ENCODE peak calls at places on chromosomes 13 and 19, in four cellular contexts. One of them, this sample, is unnamed.

GRCh38 chr19:17706750-17707181 is 12.5 kb upstream of the MAP1S start:
- DNase-seq in endothelial cell: no peak
- DNase-seq in stimulated activated CD4-positive, alpha-beta T cell treated with anti-CD3 and anti-CD28 coated beads, Interleukin-12 subunit alpha, Interleukin-12 subunit beta, amount 100 ng/mL, for 24 hours: no peak
- DNase-seq in kidney tubule cell: peak; percentile 34
- DNase-seq in this sample: no peak

GRCh38 chr19:19597809-19598306 is 20.6 kb downstream of the PBX4 start:
- DNase-seq in kidney tubule cell: peak; percentile 31
- DNase-seq in endothelial cell: no peak
- DNase-seq in stimulated activated CD4-positive, alpha-beta T cell treated with anti-CD3 and anti-CD28 coated beads, Interleukin-12 subunit alpha, Interleukin-12 subunit beta, amount 100 ng/mL, for 24 hours: no peak
- DNase-seq in this sample: peak; percentile 53

GRCh38 chr19:35774274-35775045 is 904 bp upstream of the ARHGAP33 start:
- DNase-seq in kidney tubule cell: no peak
- DNase-seq in stimulated activated CD4-positive, alpha-beta T cell treated with anti-CD3 and anti-CD28 coated beads, Interleukin-12 subunit alpha, Interleukin-12 subunit beta, amount 100 ng/mL, for 24 hours: no peak
- DNase-seq in endothelial cell: no peak
- DNase-seq in this sample: no peak

GRCh38 chr19:19655641-19656343 is 7.7 kb downstream of the ATP13A1 start:
- DNase-seq in kidney tubule cell: no peak
- DNase-seq in endothelial cell: no peak
- DNase-seq in stimulated activated CD4-positive, alpha-beta T cell treated with anti-CD3 and anti-CD28 coated beads, Interleukin-12 subunit alpha, Interleukin-12 subunit beta, amount 100 ng/mL, for 24 hours: no peak
- DNase-seq in this sample: no peak

GRCh38 chr19:14138576-14139265 is 2.3 kb upstream of the ASF1B start:
- DNase-seq in kidney tubule cell: peak; percentile 22
- DNase-seq in endothelial cell: no peak
- DNase-seq in stimulated activated CD4-positive, alpha-beta T cell treated with anti-CD3 and anti-CD28 coated beads, Interleukin-12 subunit alpha, Interleukin-12 subunit beta, amount 100 ng/mL, for 24 hours: no peak
- DNase-seq in this sample: no peak

GRCh38 chr19:53772943-53773342 is 51.2 kb downstream of the NLRP12 start:
- DNase-seq in kidney tubule cell: peak; percentile 48
- DNase-seq in stimulated activated CD4-positive, alpha-beta T cell treated with anti-CD3 and anti-CD28 coated beads, Interleukin-12 subunit alpha, Interleukin-12 subunit beta, amount 100 ng/mL, for 24 hours: peak; percentile 31
- DNase-seq in endothelial cell: peak; percentile 67
- DNase-seq in this sample: no peak

GRCh38 chr13:29924482-29924884 is 74.1 kb upstream of the UBL3 start:
- DNase-seq in endothelial cell: no peak
- DNase-seq in stimulated activated CD4-positive, alpha-beta T cell treated with anti-CD3 and anti-CD28 coated beads, Interleukin-12 subunit alpha, Interleukin-12 subunit beta, amount 100 ng/mL, for 24 hours: no peak
- DNase-seq in kidney tubule cell: peak; percentile 98
- DNase-seq in this sample: no peak

GRCh38 chr19:55503447-55504251 is 15.4 kb downstream of the SSC5D start:
- DNase-seq in stimulated activated CD4-positive, alpha-beta T cell treated with anti-CD3 and anti-CD28 coated beads, Interleukin-12 subunit alpha, Interleukin-12 subunit beta, amount 100 ng/mL, for 24 hours: peak; percentile 90
- DNase-seq in endothelial cell: peak; percentile 96
- DNase-seq in kidney tubule cell: peak; percentile 91
- DNase-seq in this sample: peak; percentile 99

GRCh38 chr19:14477417-14478112 is 2.4 kb upstream of the PTGER1 start:
- DNase-seq in stimulated activated CD4-positive, alpha-beta T cell treated with anti-CD3 and anti-CD28 coated beads, Interleukin-12 subunit alpha, Interleukin-12 subunit beta, amount 100 ng/mL, for 24 hours: no peak
- DNase-seq in kidney tubule cell: no peak
- DNase-seq in endothelial cell: no peak
- DNase-seq in this sample: no peak

GRCh38 chr13:99894835-99895427 is 76.6 kb downstream of the ZIC5 start:
- DNase-seq in endothelial cell: peak; percentile 26
- DNase-seq in kidney tubule cell: no peak
- DNase-seq in stimulated activated CD4-positive, alpha-beta T cell treated with anti-CD3 and anti-CD28 coated beads, Interleukin-12 subunit alpha, Interleukin-12 subunit beta, amount 100 ng/mL, for 24 hours: no peak
- DNase-seq in this sample: no peak

GRCh38 chr19:49870309-49870901 is 3.0 kb upstream of the PNKP start:
- DNase-seq in stimulated activated CD4-positive, alpha-beta T cell treated with anti-CD3 and anti-CD28 coated beads, Interleukin-12 subunit alpha, Interleukin-12 subunit beta, amount 100 ng/mL, for 24 hours: no peak
- DNase-seq in kidney tubule cell: no peak
- DNase-seq in endothelial cell: no peak
- DNase-seq in this sample: no peak